ENCODE peak calls at places on chromosomes 4 and X, in four cellular contexts. Y is K562, G is IMR-90, L is keratinocyte. U is an unnamed sample. For H3K9me1, the result is how much of the 10 kb centered on the place peaks cover.

GRCh38 chr4:13386405-13387107 is 97.6 kb downstream of the RAB28 start:
- DNase-seq in Y (no peak), G (peak), L (no peak), U (no peak)

GRCh38 chrX:55710701-55711100 is 6.8 kb upstream of the RRAGB start:
- DNase-seq in Y (no peak), G (no peak), L (no peak), U (peak)

GRCh38 chr4:102789317-102789717 is 28.5 kb upstream of the MANBA start:
- DNase-seq in Y (no peak), G (peak), L (no peak), U (peak)

GRCh38 chr4:15250021-15250441 is 177.8 kb upstream of the C1QTNF7 start:
- DNase-seq in Y (no peak), G (peak), L (no peak), U (no peak)

GRCh38 chrX:41435708-41436107 is 11.4 kb upstream of the NYX start:
- DNase-seq in Y (no peak), G (no peak), L (no peak), U (peak)

GRCh38 chr4:108446554-108446953 is 173.8 kb upstream of the RPL34 start:
- DNase-seq in Y (no peak), G (no peak), L (no peak), U (no peak)

GRCh38 chrX:46967547-46967946 is 55.3 kb downstream of the JADE3 start:
- DNase-seq in Y (no peak), G (no peak), L (no peak), U (no peak)

GRCh38 chrX:25156323-25156722 is 140.6 kb upstream of the ARX start:
- DNase-seq in Y (no peak), G (no peak), L (no peak), U (no peak)

GRCh38 chr4:48483777-48484493 is 792 bp downstream of the SLC10A4 start:
- DNase-seq in Y (peak), G (no peak), L (no peak), U (no peak)

GRCh38 chr4:113355550-113356371 is 306.3 kb downstream of the ANK2 start:
- DNase-seq in Y (no peak), G (peak), L (peak), U (peak)

GRCh38 chrX:40086569-40087335 is 11.0 kb downstream of the BCOR start:
- DNase-seq in Y (no peak), G (peak), L (no peak), U (no peak)

GRCh38 chr4:55169352-55169959 is 44.1 kb upstream of the KDR start:
- DNase-seq in Y (no peak), G (peak), L (no peak), U (no peak)

GRCh38 chr4:47551682-47552081 is 66.6 kb downstream of the ATP10D start:
- DNase-seq in Y (no peak), G (peak), L (no peak), U (no peak)

GRCh38 chr4:82948647-82949204 is 48.2 kb downstream of the THAP9 start:
- DNase-seq in Y (no peak), G (peak), L (no peak), U (peak)

GRCh38 chrX:41336447-41336846 is 2.5 kb downstream of the DDX3X start:
- DNase-seq in Y (no peak), G (no peak), L (no peak), U (no peak)

GRCh38 chrX:26851981-26852380 is 611.2 kb downstream of the PPP4R3C start:
- DNase-seq in Y (no peak), G (no peak), L (no peak), U (peak)

GRCh38 chr4:165060938-165061337 is 7.3 kb downstream of the TRIM75 start:
- DNase-seq in Y (no peak), G (no peak), L (no peak), U (no peak)

GRCh38 chr4:38865445-38865844 is 2.2 kb upstream of the FAM114A1 start:
- DNase-seq in Y (no peak), G (no peak), L (no peak), U (no peak)

GRCh38 chr4:100424376-100424775 is 93.4 kb downstream of the EMCN start:
- DNase-seq in Y (no peak), G (no peak), L (no peak), U (no peak)

GRCh38 chr4:17494833-17495232 is 17.1 kb downstream of the QDPR start:
- DNase-seq in Y (no peak), G (no peak), L (no peak), U (no peak)

GRCh38 chr4:138897818-138898226 is 117.8 kb upstream of the NOCT start:
- DNase-seq in Y (peak), G (peak), L (no peak), U (no peak)

GRCh38 chr4:181702864-181703263 is 540.3 kb upstream of the TENM3 start:
- DNase-seq in Y (no peak), G (no peak), L (no peak), U (no peak)

GRCh38 chrX:45445745-45446412 is 245.2 kb upstream of the DIPK2B start:
- DNase-seq in Y (no peak), G (peak), L (peak), U (peak)

GRCh38 chr4:143352052-143352451 is 15.4 kb downstream of the GAB1 start:
- DNase-seq in Y (no peak), G (no peak), L (no peak), U (peak)

DNA sequence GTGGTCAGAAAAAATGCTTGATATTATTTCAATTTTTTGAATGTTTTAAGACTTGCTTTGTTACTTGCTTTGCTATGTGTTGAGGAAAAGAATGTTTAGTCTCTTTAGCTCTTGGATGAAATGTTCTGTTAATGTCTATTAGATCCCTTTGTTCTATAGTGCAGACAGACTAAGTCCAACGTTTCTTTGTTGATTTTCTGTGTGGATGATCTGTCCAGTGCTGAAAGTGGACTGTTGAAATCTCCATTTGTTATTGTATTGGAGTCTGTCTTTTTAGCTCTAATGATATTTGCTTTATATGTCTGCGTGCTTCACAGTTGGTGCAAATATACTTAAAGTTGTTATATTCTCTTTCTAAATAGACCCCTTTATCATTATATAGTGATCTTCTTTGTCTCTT is 220.6 kb downstream of the GUCY2F start:
- DNase-seq in Y (no peak), G (no peak), L (no peak), U (no peak)
- H3K9me1 ChIP-seq in Y (under half), G (under half), L (under half), U (under half)

GRCh38 chr4:85725727-85726170 is 250.8 kb downstream of the ARHGAP24 start:
- DNase-seq in Y (peak), G (no peak), L (no peak), U (peak)

GRCh38 chr4:85722401-85722800 is 247.5 kb downstream of the ARHGAP24 start:
- DNase-seq in Y (no peak), G (no peak), L (no peak), U (no peak)

GRCh38 chr4:85722806-85723205 is 247.9 kb downstream of the ARHGAP24 start:
- DNase-seq in Y (no peak), G (no peak), L (no peak), U (no peak)

GRCh38 chr4:85726555-85726954 is 251.6 kb downstream of the ARHGAP24 start:
- DNase-seq in Y (no peak), G (no peak), L (no peak), U (no peak)

GRCh38 chr4:85724801-85725548 is 250.0 kb downstream of the ARHGAP24 start:
- DNase-seq in Y (no peak), G (no peak), L (no peak), U (no peak)
- H3K27ac ChIP-seq in Y (peak), G (no peak), L (no peak), U (no peak)

GRCh38 chrX:124606724-124607123 is 260.4 kb downstream of the SH2D1A start:
- DNase-seq in Y (no peak), G (no peak), L (no peak), U (no peak)
- H3K9me1 ChIP-seq in Y (under half), G (under half), L (under half), U (under half)

GRCh38 chr4:105976913-105977312 is 81.6 kb downstream of the NPNT start:
- DNase-seq in Y (no peak), G (no peak), L (no peak), U (no peak)

GRCh38 chr4:105978684-105979296 is 83.5 kb downstream of the NPNT start:
- DNase-seq in Y (no peak), G (no peak), L (no peak), U (peak)

GRCh38 chr4:105979506-105979905 is 84.2 kb downstream of the NPNT start:
- DNase-seq in Y (no peak), G (no peak), L (no peak), U (no peak)
- H3K27ac ChIP-seq in Y (no peak), G (no peak), L (no peak), U (no peak)

DNA sequence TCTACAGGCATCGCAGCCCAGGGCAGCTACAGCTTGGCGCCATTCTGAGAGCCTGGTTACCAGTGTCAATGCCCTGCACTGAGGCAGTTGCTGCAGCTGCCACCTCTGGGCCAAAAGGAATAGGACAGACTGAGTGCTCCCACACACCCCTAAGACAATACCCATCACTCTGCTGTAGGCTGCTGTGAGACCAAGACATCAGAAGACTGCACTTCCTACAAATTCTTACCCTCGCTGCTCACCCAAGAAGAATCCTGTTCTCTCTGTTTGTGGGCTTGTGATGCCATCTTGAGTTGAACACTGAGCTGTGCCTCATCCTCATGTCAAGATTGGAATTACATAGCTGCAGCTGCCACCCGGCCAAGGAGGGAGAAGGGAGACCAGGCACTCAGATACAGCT is 1847.0 kb upstream of the PCDH10 start:
- DNase-seq in Y (no peak), G (no peak), L (no peak), U (no peak)
- H3K9me1 ChIP-seq in Y (under half), G (under half), L (under half), U (under half)

GRCh38 chr4:7281316-7282093 is 89.2 kb downstream of the SORCS2 start:
- DNase-seq in Y (no peak), G (peak), L (no peak), U (no peak)
- H3K27ac ChIP-seq in Y (no peak), G (no peak), L (peak), U (no peak)

GRCh38 chr4:74499986-74500781 is 55.2 kb downstream of the AREG start:
- DNase-seq in Y (no peak), G (peak), L (no peak), U (no peak)
- H3K9me1 ChIP-seq in Y (under half), G (under half), L (under half), U (under half)

DNA sequence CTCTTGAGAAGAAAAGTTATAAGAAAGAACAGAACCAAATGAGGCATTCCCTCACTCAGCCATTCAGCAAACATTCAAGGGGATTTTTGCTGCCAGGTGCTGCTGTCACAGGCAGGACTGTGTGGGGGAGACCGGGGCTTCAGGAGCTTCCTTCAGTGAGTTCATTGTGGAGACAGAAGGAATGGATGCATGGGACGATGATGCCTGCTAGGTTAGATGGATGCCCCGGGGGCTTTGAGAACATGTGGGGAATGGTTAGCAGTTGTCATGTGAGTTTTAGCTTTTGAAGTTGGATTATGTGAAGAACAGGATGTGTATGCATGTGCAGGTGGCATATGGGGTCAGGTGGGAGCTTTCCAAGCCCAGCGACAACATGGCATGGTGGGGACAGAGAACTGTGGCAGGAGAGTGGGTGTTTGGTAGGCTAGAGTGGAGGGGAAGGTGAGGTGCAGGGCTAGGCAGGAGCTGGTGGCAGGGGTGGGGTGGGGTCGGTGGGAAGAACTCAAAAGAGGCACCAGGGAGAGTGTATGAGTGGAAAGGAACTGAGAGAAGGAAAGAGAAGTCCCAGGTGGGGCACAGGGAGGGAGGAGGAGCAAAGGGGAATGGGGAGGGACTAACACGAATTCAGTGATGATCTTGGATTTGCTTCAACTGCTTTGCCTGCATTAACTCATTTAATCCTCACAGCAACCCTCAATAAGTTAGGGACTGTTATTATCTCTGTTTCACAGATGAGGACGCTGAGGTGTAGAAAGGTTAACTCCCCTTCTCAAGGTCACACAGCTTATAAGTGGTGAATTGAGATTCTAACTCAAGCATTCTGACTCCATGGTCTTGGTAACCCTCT is 8.4 kb downstream of the DCUN1D4 start:
- DNase-seq in Y (no peak), G (no peak), L (no peak), U (no peak)
- H3K27ac ChIP-seq in Y (no peak), G (no peak), L (no peak), U (no peak)

GRCh38 chrX:70092247-70092646 is 30.0 kb downstream of the OTUD6A start:
- DNase-seq in Y (no peak), G (no peak), L (no peak), U (no peak)

GRCh38 chrX:70096052-70096451 is 33.8 kb downstream of the OTUD6A start:
- DNase-seq in Y (peak), G (peak), L (no peak), U (peak)
- H3K9me1 ChIP-seq in Y (under half), G (under half), L (under half), U (under half)